ENCODE peak calls at places on chromosomes 12 and 14, in five cellular contexts. W is cardiac fibroblast; P is H7; F is CD8-positive, alpha-beta T cell; L is suprapubic skin. I is an unnamed sample.

GRCh38 chr12:94571556-94571955 is 78.8 kb downstream of the TMCC3 start:
- DNase-seq in W (peak), F (no peak), L (no peak), P (no peak), I (no peak)

GRCh38 chr14:61505815-61506809 is 184.7 kb downstream of the PRKCH start:
- DNase-seq in L (no peak), F (no peak), P (no peak), W (no peak), I (no peak)

GRCh38 chr14:90406384-90406798 is 9.6 kb downstream of the CALM1 start:
- DNase-seq in P (no peak), F (no peak), W (no peak), L (no peak), I (no peak)

GRCh38 chr14:106489112-106489881 is 962.9 kb downstream of the TMEM121 start:
- DNase-seq in P (no peak), W (no peak), L (no peak), F (no peak), I (no peak)

GRCh38 chr12:108850854-108851573 is 6.4 kb downstream of the SSH1 start:
- DNase-seq in W (peak), F (no peak), P (no peak), L (no peak), I (no peak)

GRCh38 chr12:59929091-59929490 is 333.3 kb downstream of the SLC16A7 start:
- DNase-seq in W (peak), F (no peak), P (no peak), L (no peak), I (no peak)

GRCh38 chr14:78424311-78424710 is 254.1 kb downstream of the NRXN3 start:
- DNase-seq in F (no peak), W (no peak), P (no peak), L (no peak), I (no peak)

GRCh38 chr14:64943981-64944520 is 1.5 kb upstream of the GPX2 start:
- DNase-seq in P (peak), L (peak), W (no peak), F (no peak), I (no peak)

GRCh38 chr12:113582521-113583218 is 111.0 kb upstream of the LHX5 start:
- DNase-seq in W (no peak), F (no peak), P (no peak), L (no peak), I (no peak)

GRCh38 chr14:94165744-94166143 is 8.4 kb upstream of the PPP4R4 start:
- DNase-seq in W (no peak), L (no peak), F (no peak), P (peak), I (no peak)

DNA sequence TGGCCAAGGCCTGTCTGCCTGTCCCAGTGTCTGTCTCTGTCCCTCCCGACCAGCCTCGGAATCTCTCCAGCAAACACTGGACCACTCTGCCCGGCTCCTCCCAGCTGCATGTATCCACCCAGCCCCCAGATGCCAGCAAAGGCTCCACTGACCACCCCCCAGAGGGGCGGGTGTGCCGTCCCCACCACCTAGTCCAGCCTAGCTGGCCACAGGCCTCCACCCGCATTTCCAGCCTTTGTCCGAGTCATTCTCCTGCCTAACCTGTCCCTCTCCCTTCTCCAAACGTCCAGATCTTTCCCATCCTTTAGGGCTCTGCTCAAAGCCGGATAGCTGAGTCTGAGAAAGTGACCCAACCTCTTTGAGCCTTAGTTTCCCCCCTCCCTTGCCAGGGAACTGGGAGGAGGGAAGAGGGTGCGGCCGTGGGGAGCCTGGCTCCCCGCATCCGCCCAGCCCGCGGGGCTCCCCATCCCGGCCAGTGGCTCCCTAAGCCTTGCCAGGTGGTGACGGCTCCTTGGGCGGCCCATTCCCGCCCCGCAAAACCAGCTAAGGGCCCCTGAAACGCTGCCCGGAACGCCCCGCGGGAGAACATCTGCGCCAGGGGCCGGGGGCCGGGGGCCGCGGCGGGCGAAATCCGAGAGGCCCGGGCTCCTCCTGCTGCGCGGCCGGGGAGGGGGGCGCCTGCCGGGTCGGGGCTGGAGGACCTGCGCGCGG is 34.6 kb upstream of the ANKRD9 start:
- DNase-seq in W (no peak), F (no peak), P (peak), L (no peak), I (no peak)
- H3K4me3 ChIP-seq in W (no peak), F (no peak), P (peak), L (peak), I (no peak)

GRCh38 chr12:124967016-124967739 is 21.8 kb downstream of the DHX37 start:
- DNase-seq in L (no peak), F (no peak), P (peak), W (no peak), I (no peak)
- H3K4me3 ChIP-seq in L (no peak), F (no peak), P (no peak), W (no peak), I (no peak)

GRCh38 chr14:96197969-96198368 is 6.7 kb upstream of the BDKRB2 start:
- DNase-seq in W (no peak), L (no peak), F (no peak), P (no peak), I (no peak)
- H3K4me3 ChIP-seq in W (no peak), L (no peak), F (no peak), P (no peak), I (no peak)

GRCh38 chr14:100653409-100653808 is 66.2 kb upstream of the BEGAIN start:
- DNase-seq in L (no peak), W (no peak), F (peak), P (peak), I (no peak)

GRCh38 chr14:100654025-100654813 is 67.0 kb upstream of the BEGAIN start:
- DNase-seq in W (no peak), L (no peak), F (no peak), P (no peak), I (no peak)

GRCh38 chr14:100651999-100652508 is 64.8 kb upstream of the BEGAIN start:
- DNase-seq in W (no peak), L (no peak), P (no peak), F (no peak), I (no peak)

GRCh38 chr14:100654814-100655795 is 67.9 kb upstream of the BEGAIN start:
- DNase-seq in P (peak), F (peak), W (no peak), L (no peak), I (no peak)

DNA sequence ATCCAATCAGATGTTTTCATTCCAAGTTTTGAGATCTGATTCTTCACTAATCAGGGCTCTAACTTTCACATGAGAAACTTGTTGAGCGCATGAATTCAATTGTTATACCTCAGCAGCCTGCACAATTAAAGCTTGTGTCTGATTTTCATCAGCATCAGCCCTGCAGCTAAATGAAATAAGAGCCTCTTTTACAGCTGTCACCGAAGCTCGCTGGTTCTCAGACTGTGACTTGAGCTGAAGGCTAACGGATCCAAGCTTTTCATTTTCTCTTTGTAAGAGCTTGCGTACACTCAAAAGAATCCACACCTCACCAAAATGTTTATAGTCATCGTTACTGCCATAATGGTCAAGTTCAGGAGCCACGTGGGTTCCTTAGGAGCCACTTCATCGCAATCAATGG is 65.5 kb upstream of the BEGAIN start:
- DNase-seq in L (no peak), P (no peak), F (no peak), W (no peak), I (no peak)
- H3K4me3 ChIP-seq in L (no peak), P (no peak), F (no peak), W (no peak), I (no peak)

DNA sequence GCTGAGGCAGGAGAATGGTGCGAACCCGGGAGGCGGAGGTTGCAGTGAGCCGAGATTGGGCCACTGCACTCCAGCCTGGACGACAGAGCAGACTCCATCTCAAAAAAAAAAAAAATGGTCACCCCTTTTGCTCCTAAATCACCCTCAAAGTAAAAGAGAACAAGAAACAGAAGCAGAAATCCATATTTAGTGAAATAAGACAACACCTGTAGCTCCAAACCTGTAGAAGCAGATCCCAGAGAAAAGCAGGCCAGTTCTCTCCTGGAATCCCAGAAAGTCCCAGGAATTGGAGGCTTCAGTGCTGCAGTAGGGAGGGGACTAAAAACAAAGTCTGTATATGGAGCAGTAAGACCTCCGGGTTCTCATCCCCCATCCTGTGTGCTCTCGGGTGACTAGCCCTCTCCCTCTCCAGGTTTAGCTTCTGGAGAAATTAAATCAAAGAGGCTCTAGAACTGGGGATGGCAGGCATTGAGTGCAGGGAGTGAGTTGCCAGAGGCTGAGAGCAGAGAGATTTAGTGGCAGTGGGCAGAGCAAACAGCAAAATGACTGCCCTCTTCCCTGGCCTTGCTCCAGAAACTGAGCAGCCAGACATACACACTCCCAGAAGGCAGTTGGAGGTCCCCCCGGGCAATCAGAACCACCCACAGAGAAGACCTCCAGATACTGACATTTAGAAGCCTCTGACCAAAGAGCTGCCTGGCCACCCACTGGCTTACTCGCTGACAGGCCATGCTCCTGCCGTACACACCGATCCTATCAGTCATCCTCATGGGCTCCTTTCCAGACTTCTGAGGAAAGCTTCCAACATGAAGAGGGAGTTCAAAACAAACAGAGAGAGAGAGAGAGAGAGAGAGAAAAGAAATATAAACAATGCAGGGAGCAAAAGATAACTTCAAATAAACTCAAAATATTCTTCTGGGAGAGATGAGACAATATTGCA is 6.3 kb upstream of the MLXIP start:
- DNase-seq in P (no peak), F (no peak), W (peak), L (no peak), I (no peak)
- H3K4me3 ChIP-seq in P (no peak), F (no peak), W (no peak), L (no peak), I (no peak)

GRCh38 chr12:103957865-103958388 is 7.7 kb upstream of the TDG start:
- DNase-seq in L (no peak), P (no peak), W (no peak), F (no peak), I (no peak)
- H3K4me3 ChIP-seq in L (peak), P (peak), W (peak), F (peak), I (peak)

GRCh38 chr12:129903092-129903945 is 506 bp downstream of the TMEM132D start:
- DNase-seq in F (no peak), W (no peak), P (peak), L (no peak), I (no peak)

GRCh38 chr12:129900306-129900705 is 3.5 kb downstream of the TMEM132D start:
- DNase-seq in L (no peak), F (no peak), P (no peak), W (no peak), I (no peak)

GRCh38 chr12:129901256-129901655 is 2.6 kb downstream of the TMEM132D start:
- DNase-seq in P (no peak), L (no peak), W (no peak), F (no peak), I (no peak)

GRCh38 chr12:129902371-129903091 is 1.3 kb downstream of the TMEM132D start:
- DNase-seq in W (no peak), L (no peak), F (no peak), P (peak), I (no peak)

DNA sequence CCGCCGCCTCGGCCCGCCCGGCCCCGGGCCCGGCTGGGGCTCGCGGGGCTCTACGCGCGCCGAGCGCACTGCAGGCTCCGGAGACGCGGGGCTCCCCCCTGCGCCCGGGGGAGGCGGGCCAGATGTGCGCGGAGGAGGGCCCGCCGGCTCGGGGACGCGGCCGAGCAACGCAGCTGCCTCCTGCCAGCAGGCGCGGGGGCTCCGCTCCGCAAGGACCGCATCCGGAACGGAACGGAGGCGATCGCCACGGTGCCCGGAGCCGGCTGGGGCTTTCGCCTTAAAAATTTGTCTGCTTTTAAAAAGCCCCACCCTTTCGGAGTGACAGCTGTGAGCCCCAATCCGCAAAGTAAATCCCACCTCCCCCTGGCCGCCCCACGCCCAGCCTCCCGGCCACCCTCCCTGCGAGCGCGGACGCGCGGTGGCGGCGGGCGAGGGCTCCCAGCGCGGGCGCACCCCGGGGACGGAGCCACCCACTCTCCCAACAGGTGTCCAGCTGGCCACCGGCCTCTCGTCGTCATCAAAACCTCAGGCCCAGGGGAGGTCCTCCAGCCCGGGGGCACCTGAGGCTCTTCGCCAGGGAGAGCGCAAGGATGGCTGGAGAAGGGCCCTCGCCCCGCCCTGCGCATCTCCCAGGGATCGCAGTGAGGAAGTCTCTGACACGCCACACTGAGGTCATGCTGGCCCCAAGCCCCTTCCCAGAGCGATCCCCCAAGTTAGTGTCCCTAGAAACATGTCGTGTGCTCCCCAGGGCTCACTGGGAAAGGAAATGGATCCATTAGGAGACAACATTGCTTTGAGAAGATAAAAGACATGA is at the start of gene TMEM132D:
- DNase-seq in L (no peak), P (peak), F (no peak), W (no peak), I (no peak)
- H3K4me3 ChIP-seq in L (no peak), P (peak), F (no peak), W (no peak), I (no peak)

I was measured in Jurkat, Clone E6-1.